ENCODE peak calls at places on chromosomes 13 and 19, in six cellular contexts. W is mesendoderm, F is tibial nerve, P is amniotic stem cell, T is dermis blood vessel endothelial cell, X is HFFc6. I is an unnamed sample.

GRCh38 chr13:34207334-34207733 is 389.4 kb downstream of the RFC3 start:
- DNase-seq in P (peak; percentile 33), W (peak; percentile 69), T (peak; percentile 22), F (no peak), X (peak; percentile 68), I (peak; percentile 82)

GRCh38 chr19:7982103-7982502 is 23.3 kb downstream of the ELAVL1 start:
- DNase-seq in X (no peak), W (no peak), T (no peak), F (no peak), P (no peak), I (no peak)

GRCh38 chr19:32876919-32877285 is 7.3 kb upstream of the SLC7A9 start:
- DNase-seq in W (peak; percentile 34), F (no peak), X (peak; percentile 96), P (no peak), T (no peak), I (no peak)

GRCh38 chr13:43964698-43965097 is 85.0 kb downstream of the LACC1 start:
- DNase-seq in P (no peak), T (no peak), F (no peak), W (peak; percentile 14), X (no peak), I (no peak)

GRCh38 chr13:104014803-104015645 is 948.8 kb upstream of the SLC10A2 start:
- DNase-seq in F (no peak), T (peak; percentile 35), P (no peak), W (no peak), X (no peak), I (peak; percentile 92)

GRCh38 chr13:86974251-86974994 is 696.7 kb upstream of the SLITRK5 start:
- DNase-seq in P (no peak), W (no peak), X (no peak), T (no peak), F (no peak), I (no peak)

GRCh38 chr13:38216181-38216580 is 133.5 kb upstream of the UFM1 start:
- DNase-seq in F (no peak), T (no peak), W (no peak), P (no peak), X (no peak), I (no peak)

GRCh38 chr19:3732108-3732507 is 23.9 kb downstream of the TJP3 start:
- DNase-seq in X (no peak), F (no peak), P (no peak), W (no peak), T (no peak), I (no peak)

GRCh38 chr13:40665061-40665753 is 1.2 kb downstream of the FOXO1 start:
- DNase-seq in T (no peak), P (no peak), W (peak; percentile 54), F (no peak), X (no peak), I (no peak)

GRCh38 chr19:17929056-17929455 is 3.8 kb upstream of the CCDC124 start:
- DNase-seq in F (no peak), P (no peak), T (no peak), W (no peak), X (no peak), I (no peak)

GRCh38 chr13:40994581-40995230 is 24.4 kb downstream of the ELF1 start:
- DNase-seq in W (no peak), X (no peak), P (no peak), T (no peak), F (no peak), I (no peak)

GRCh38 chr19:49157445-49158224 is at the start of gene TRPM4:
- DNase-seq in X (peak; percentile 64), W (peak; percentile 94), F (peak; percentile 85), P (peak; percentile 72), T (peak; percentile 84), I (no peak)

I was measured in non-pigmented ciliary epithelial cell.